ENCODE peak calls at places on chromosomes 12 and 14, in seven cellular contexts. J, G, X, C, A, I and S are unnamed samples.

GRCh38 chr14:71478542-71478941 is 453.7 kb upstream of the RGS6 start:
- DNase-seq in I (no peak), G (no peak), C (no peak), X (no peak), A (peak), J (no peak), S (no peak)

GRCh38 chr14:73386342-73386741 is 72.0 kb downstream of the NUMB start:
- DNase-seq in X (no peak), A (no peak), I (no peak), J (no peak), G (no peak), C (no peak), S (no peak)

GRCh38 chr14:56081139-56081538 is 37.1 kb upstream of the PELI2 start:
- DNase-seq in X (no peak), I (no peak), J (no peak), C (no peak), A (peak), G (no peak), S (no peak)

GRCh38 chr12:115261691-115262398 is 577.9 kb upstream of the TBX3 start:
- DNase-seq in G (no peak), J (no peak), I (no peak), C (no peak), A (no peak), X (no peak), S (no peak)

GRCh38 chr14:58637391-58638230 is at the start of gene DACT1:
- DNase-seq in I (peak), G (peak), A (no peak), C (peak), J (peak), X (peak), S (peak)

GRCh38 chr14:64513271-64513670 is 8.7 kb downstream of the ZBTB1 start:
- DNase-seq in G (no peak), J (no peak), I (no peak), X (no peak), C (no peak), A (no peak), S (no peak)

GRCh38 chr12:98399532-98399931 is 115.9 kb upstream of the TMPO start:
- DNase-seq in J (no peak), X (no peak), C (no peak), I (peak), G (peak), A (peak), S (no peak)

GRCh38 chr12:22034709-22035506 is 11.1 kb upstream of the CMAS start:
- DNase-seq in C (no peak), I (no peak), G (no peak), X (no peak), A (no peak), J (no peak), S (no peak)

GRCh38 chr12:11810160-11810559 is 160.7 kb downstream of the ETV6 start:
- DNase-seq in J (no peak), I (no peak), X (no peak), A (no peak), G (no peak), C (no peak), S (no peak)

GRCh38 chr12:115037830-115038229 is 353.9 kb upstream of the TBX3 start:
- DNase-seq in J (no peak), I (no peak), X (no peak), C (no peak), G (no peak), A (no peak), S (no peak)

GRCh38 chr12:124472690-124473279 is 94.6 kb downstream of the NCOR2 start:
- DNase-seq in J (no peak), G (no peak), A (no peak), X (no peak), C (no peak), I (no peak), S (no peak)

GRCh38 chr12:130017571-130018449 is 114.0 kb upstream of the TMEM132D start:
- DNase-seq in I (no peak), C (no peak), G (no peak), X (no peak), A (no peak), J (peak), S (no peak)

GRCh38 chr12:71904629-71905028 is 34.0 kb upstream of the TPH2 start:
- DNase-seq in A (no peak), I (no peak), C (no peak), J (no peak), G (no peak), X (no peak), S (no peak)

GRCh38 chr12:30866256-30866655 is 60.3 kb upstream of the TSPAN11 start:
- DNase-seq in I (no peak), G (no peak), C (no peak), A (no peak), X (no peak), J (no peak), S (no peak)

GRCh38 chr12:111766608-111767361 is at the start of gene ALDH2:
- DNase-seq in X (peak), C (peak), I (peak), G (peak), J (peak), A (no peak), S (no peak)

GRCh38 chr12:114850853-114851252 is 166.9 kb upstream of the TBX3 start:
- DNase-seq in I (no peak), C (no peak), G (no peak), A (no peak), X (no peak), J (no peak), S (no peak)

GRCh38 chr12:6029401-6029800 is 84.3 kb upstream of the ANO2 start:
- DNase-seq in C (no peak), I (no peak), J (peak), X (no peak), A (no peak), G (no peak), S (no peak)

GRCh38 chr14:79576434-79576833 is 634.9 kb downstream of the DIO2 start:
- DNase-seq in J (no peak), X (no peak), G (no peak), A (no peak), C (no peak), I (no peak), S (no peak)

GRCh38 chr12:130070017-130070653 is 92.1 kb upstream of the FZD10 start:
- DNase-seq in I (no peak), C (no peak), G (no peak), A (no peak), X (no peak), J (no peak), S (no peak)

GRCh38 chr14:54487771-54488170 is 1.0 kb downstream of the GMFB start:
- DNase-seq in A (peak), C (no peak), I (no peak), X (no peak), J (no peak), G (no peak), S (no peak)

GRCh38 chr12:15823360-15824128 is 34.4 kb upstream of the EPS8 start:
- DNase-seq in J (no peak), X (no peak), G (no peak), C (no peak), A (peak), I (no peak), S (no peak)

GRCh38 chr12:11771895-11772502 is 122.5 kb downstream of the ETV6 start:
- DNase-seq in I (no peak), G (no peak), X (no peak), J (no peak), C (no peak), A (peak), S (no peak)

DNA sequence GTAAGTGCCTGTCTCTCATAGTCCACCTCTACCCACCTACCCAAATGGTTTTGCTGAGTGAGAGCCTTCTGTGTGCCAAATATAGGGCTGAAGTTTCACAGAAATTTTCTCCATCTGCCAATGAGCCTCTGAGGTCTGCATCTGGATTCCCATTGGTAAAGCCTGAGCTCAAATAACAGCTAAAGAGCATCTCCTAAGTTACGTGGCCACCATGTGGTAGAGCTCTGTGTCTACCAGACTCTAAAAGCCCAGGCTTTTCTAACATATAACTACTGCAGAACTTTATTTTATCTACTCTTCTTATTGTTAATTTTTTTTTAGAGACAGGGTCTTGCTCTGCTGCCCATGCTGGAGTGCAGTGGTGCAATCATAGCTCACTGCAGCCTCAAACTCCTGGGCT is 16.0 kb downstream of the AMDHD1 start:
- DNase-seq in X (no peak), C (no peak), G (no peak), J (no peak), I (no peak), A (no peak), S (no peak)
- TF ChIP-seq CTCF in X (no peak), C (no peak), G (peak), J (no peak), I (no peak), A (no peak), S (peak)

GRCh38 chr12:113268136-113268535 is 46.9 kb downstream of the TPCN1 start:
- DNase-seq in G (no peak), C (no peak), I (no peak), X (no peak), A (no peak), J (no peak), S (peak)

GRCh38 chr12:113268621-113269020 is 47.4 kb downstream of the TPCN1 start:
- DNase-seq in I (no peak), A (no peak), G (no peak), C (no peak), X (no peak), J (peak), S (peak)

GRCh38 chr12:113263431-113263963 is 42.2 kb downstream of the TPCN1 start:
- DNase-seq in C (no peak), J (peak), A (no peak), I (no peak), G (no peak), X (no peak), S (peak)

GRCh38 chr12:113267621-113268020 is 46.4 kb downstream of the TPCN1 start:
- DNase-seq in C (no peak), I (no peak), X (no peak), G (no peak), J (no peak), A (peak), S (peak)

GRCh38 chr12:113266106-113266895 is 45.0 kb downstream of the TPCN1 start:
- DNase-seq in C (no peak), I (no peak), X (no peak), G (no peak), J (peak), A (no peak), S (peak)
- TF ChIP-seq CTCF in C (no peak), I (no peak), X (no peak), G (no peak), J (no peak), A (no peak), S (no peak)

DNA sequence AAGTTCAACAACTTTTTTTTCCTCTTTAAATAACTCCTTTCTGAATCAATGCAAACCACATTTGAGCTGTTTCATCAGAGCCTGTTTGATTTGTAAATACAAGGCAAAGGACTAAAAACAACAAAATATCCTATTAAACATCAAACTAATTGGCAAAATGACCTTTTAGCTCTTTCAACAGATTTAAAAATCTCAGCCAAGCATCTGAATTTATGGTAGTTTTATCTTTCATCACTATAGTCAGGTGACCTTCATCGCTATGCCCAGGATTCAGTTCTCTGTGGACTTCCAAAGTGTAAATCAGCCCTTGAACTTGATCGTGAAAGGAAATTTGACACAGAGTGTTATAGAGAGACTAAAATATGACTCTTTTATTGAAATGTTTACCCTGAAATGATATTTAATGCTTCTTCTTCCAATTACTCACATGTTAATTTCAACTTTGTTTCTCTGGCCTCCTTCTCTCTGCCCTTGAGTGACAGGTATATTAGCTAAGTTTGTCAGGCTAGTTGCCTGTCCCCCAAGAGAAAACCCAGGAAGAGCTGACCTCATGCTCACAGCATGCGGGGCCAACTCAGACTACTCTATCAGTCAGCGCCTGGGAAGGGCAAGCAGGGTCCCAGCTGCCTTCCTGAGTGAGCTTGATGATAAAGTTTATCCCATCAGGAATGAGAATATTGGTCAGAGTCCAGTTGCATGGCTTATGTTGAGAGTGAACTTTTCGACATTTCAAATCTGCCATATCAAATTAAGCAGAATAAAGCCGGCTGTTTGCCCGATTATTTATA is 1554.3 kb upstream of the FLRT2 start:
- DNase-seq in A (no peak), X (no peak), G (no peak), C (no peak), I (no peak), J (peak), S (no peak)
- TF ChIP-seq CTCF in A (no peak), X (no peak), G (no peak), C (no peak), I (no peak), J (no peak), S (no peak)

DNA sequence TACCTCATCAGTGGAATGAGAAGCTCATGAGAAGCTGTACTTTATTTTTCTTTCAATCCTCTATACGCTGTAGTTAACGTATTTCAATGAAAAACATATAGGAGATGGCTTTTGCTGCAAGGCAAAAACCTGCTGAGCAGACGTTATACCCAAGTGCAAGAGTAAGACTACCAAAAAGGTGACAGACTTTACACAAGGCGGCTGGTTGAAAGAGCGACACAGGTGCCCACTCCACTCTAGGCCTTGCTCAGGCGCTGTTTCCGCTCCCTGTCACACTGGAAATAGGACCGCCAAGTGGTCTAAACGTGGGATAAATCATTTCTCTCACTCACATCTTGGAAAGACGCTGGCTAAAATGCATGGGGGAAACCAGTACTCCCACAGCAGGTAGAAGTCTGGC is 54.5 kb downstream of the PPP2R5C start:
- DNase-seq in J (no peak), A (no peak), X (no peak), G (no peak), C (no peak), I (no peak), S (no peak)
- TF ChIP-seq CTCF in J (no peak), A (no peak), X (no peak), G (no peak), C (no peak), I (no peak), S (no peak)